ENCODE peak calls at places on chromosomes 11 and 22, in five cellular contexts. E, I, B, F and T are unnamed samples.

GRCh38 chr22:49966716-49967332 is 6.3 kb downstream of the PIM3 start:
- DNase-seq in I (no peak), E (peak), F (peak), B (no peak), T (peak)

GRCh38 chr22:45632791-45633515 is 38.7 kb upstream of the ATXN10 start:
- DNase-seq in I (no peak), F (no peak), B (no peak), E (no peak), T (no peak)

GRCh38 chr22:43879901-43880742 is 11.7 kb downstream of the PNPLA5 start:
- DNase-seq in F (peak), B (no peak), E (no peak), I (no peak), T (no peak)

GRCh38 chr11:944711-945470 is 19.2 kb downstream of the AP2A2 start:
- DNase-seq in E (no peak), I (no peak), B (peak), F (no peak), T (no peak)

GRCh38 chr22:33248927-33249326 is 190.7 kb upstream of the SYN3 start:
- DNase-seq in B (no peak), I (no peak), E (no peak), F (no peak), T (no peak)

GRCh38 chr22:40817737-40818136 is 1.4 kb downstream of the SLC25A17 start:
- DNase-seq in I (no peak), E (no peak), B (no peak), F (no peak), T (no peak)

GRCh38 chr11:61945191-61945590 is 5.0 kb upstream of the BEST1 start:
- DNase-seq in F (no peak), E (no peak), B (no peak), I (no peak), T (peak)

GRCh38 chr11:33694346-33695050 is 6.1 kb downstream of the C11orf91 start:
- DNase-seq in I (no peak), F (no peak), B (no peak), E (no peak), T (no peak)

GRCh38 chr11:126007263-126007662 is 55.4 kb downstream of the CDON start:
- DNase-seq in E (no peak), I (peak), F (no peak), B (peak), T (no peak)

GRCh38 chr11:20164152-20164551 is 3.9 kb upstream of the DBX1 start:
- DNase-seq in B (no peak), E (no peak), F (no peak), I (no peak), T (no peak)

GRCh38 chr11:70423523-70424505 is 25.5 kb downstream of the CTTN start:
- DNase-seq in F (no peak), B (peak), I (peak), E (peak), T (no peak)

GRCh38 chr11:129412501-129412900 is 36.9 kb downstream of the BARX2 start:
- DNase-seq in B (no peak), I (no peak), F (no peak), E (no peak), T (no peak)

GRCh38 chr11:34509336-34509902 is 4.2 kb downstream of the ELF5 start:
- DNase-seq in B (no peak), F (no peak), E (no peak), I (no peak), T (no peak)

GRCh38 chr11:119006696-119007095 is 8.8 kb downstream of the CENATAC start:
- DNase-seq in B (no peak), E (no peak), I (no peak), F (no peak), T (no peak)

GRCh38 chr11:108895579-108896480 is 231.0 kb downstream of the DDX10 start:
- DNase-seq in B (peak), I (no peak), E (no peak), F (no peak), T (no peak)

GRCh38 chr11:62133328-62134065 is 9.7 kb downstream of the INCENP start:
- DNase-seq in F (peak), E (no peak), I (no peak), B (no peak), T (no peak)

GRCh38 chr11:78000193-78000592 is 5.7 kb upstream of the INTS4 start:
- DNase-seq in F (no peak), I (no peak), B (peak), E (no peak), T (no peak)

GRCh38 chr22:26313291-26313690 is 115.8 kb upstream of the ASPHD2 start:
- DNase-seq in E (no peak), B (no peak), I (no peak), F (no peak), T (peak)

GRCh38 chr11:129973809-129974208 is 28.8 kb downstream of the PRDM10 start:
- DNase-seq in E (no peak), F (no peak), B (no peak), I (no peak), T (peak)

GRCh38 chr22:24096401-24097115 is 84.7 kb upstream of the SUSD2 start:
- DNase-seq in B (no peak), E (no peak), F (peak), I (no peak), T (peak)

DNA sequence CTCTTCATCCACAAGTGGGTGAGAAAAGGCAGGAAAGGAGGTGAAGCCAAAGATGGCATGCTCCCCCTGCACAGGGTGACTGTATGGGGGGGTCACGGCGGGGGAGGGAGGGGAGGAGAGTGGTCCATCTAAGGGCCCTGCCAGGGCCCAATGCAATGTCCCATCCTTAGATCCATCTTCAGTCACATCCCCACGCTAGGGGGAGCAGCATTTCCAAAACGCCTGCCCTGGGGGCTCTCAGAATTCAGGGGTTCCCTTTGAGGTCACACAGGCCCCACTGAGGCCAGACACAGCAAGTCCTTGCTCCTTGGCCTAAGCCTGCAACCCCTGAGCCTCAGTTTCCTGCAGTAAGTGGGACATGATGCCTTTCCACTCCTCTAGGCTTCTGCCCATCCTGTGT is 52.4 kb downstream of the RTN4R start:
- DNase-seq in E (no peak), I (no peak), F (no peak), B (no peak), T (no peak)
- TF ChIP-seq CTCF in E (no peak), I (peak), F (no peak), B (no peak), T (no peak)

DNA sequence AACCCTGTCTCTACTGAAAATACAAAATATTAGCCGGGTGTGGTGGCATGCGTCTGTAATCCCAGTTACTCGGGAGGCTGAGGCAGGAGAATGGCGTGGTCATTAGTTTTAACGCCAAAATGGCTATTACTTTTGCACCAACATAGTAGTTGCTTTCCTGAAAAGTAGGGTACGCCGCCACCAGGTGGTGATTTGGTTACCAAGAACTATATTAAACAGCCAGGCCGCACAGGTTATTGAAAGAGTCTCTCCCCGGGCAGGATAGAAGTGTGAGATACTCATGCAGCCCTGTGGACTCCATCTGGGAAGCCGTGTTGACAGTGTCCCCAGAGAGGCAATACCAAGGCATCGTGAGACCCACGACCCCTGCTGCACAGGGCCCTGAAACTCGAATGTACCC is 24.6 kb upstream of the LRRC32 start:
- DNase-seq in I (no peak), B (no peak), F (no peak), E (no peak), T (no peak)
- TF ChIP-seq CTCF in I (no peak), B (no peak), F (no peak), E (no peak), T (no peak)

DNA sequence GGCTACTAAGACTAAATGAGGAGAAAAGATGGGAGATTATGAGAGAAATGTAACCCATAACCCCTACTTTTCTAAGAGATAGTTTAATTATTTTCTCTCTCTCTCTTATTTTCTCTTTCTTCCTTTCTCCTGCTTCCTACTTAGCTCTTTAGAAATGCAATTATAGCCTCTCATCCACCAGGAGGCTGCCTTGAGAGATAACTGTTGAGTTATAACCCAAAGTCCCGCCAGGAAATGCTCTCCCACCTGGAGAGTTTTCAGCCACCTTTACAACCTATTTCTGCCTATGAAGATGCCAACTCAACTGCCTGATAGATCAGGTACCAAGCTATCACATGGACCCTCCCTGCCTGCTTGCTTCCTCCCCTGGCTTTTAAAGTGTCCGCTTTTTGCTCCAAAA is 34.0 kb upstream of the TMEM123 start:
- DNase-seq in I (no peak), B (no peak), F (no peak), E (no peak), T (no peak)
- TF ChIP-seq CTCF in I (no peak), B (no peak), F (no peak), E (no peak), T (no peak)

DNA sequence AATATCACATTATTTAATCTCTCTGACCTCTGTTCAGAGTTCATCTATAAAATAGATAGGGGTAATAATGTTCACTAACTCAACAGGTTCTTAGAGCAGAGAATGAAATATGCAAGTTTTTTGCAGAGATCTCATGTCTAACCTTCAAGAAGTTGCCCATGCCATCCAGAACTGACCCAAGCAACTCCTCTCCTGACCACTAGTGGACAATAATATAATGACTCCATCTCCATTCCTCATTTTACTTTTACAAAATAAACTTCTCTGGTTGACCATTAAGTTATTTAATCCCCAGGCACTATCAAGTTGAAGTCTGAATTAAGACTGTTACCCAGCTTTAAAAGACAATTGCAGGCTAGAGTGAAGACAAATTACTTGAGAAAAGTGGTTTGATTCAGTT is 382.6 kb downstream of the KCNA4 start:
- DNase-seq in E (no peak), F (no peak), I (no peak), B (no peak), T (no peak)
- TF ChIP-seq CTCF in E (no peak), F (no peak), I (no peak), B (peak), T (no peak)

GRCh38 chr11:86418929-86419328 is 44.2 kb downstream of the CCDC81 start:
- DNase-seq in E (no peak), B (peak), I (no peak), F (no peak), T (no peak)
- TF ChIP-seq CTCF in E (no peak), B (peak), I (peak), F (no peak), T (no peak)

GRCh38 chr11:60700689-60701508 is 1.5 kb downstream of the MS4A8 start:
- DNase-seq in B (peak), I (no peak), E (no peak), F (no peak), T (no peak)

GRCh38 chr11:60699282-60699681 is at the start of gene MS4A8:
- DNase-seq in E (no peak), B (no peak), I (no peak), F (no peak), T (no peak)

GRCh38 chr11:60703374-60703773 is 4.0 kb downstream of the MS4A8 start:
- DNase-seq in B (no peak), E (no peak), F (no peak), I (no peak), T (no peak)

GRCh38 chr11:60705895-60706294 is 6.5 kb downstream of the MS4A8 start:
- DNase-seq in F (no peak), E (no peak), B (no peak), I (no peak), T (no peak)

GRCh38 chr11:60701509-60701818 is 2.1 kb downstream of the MS4A8 start:
- DNase-seq in E (no peak), F (no peak), B (no peak), I (no peak), T (no peak)
- TF ChIP-seq CTCF in E (no peak), F (no peak), B (no peak), I (no peak), T (no peak)

DNA sequence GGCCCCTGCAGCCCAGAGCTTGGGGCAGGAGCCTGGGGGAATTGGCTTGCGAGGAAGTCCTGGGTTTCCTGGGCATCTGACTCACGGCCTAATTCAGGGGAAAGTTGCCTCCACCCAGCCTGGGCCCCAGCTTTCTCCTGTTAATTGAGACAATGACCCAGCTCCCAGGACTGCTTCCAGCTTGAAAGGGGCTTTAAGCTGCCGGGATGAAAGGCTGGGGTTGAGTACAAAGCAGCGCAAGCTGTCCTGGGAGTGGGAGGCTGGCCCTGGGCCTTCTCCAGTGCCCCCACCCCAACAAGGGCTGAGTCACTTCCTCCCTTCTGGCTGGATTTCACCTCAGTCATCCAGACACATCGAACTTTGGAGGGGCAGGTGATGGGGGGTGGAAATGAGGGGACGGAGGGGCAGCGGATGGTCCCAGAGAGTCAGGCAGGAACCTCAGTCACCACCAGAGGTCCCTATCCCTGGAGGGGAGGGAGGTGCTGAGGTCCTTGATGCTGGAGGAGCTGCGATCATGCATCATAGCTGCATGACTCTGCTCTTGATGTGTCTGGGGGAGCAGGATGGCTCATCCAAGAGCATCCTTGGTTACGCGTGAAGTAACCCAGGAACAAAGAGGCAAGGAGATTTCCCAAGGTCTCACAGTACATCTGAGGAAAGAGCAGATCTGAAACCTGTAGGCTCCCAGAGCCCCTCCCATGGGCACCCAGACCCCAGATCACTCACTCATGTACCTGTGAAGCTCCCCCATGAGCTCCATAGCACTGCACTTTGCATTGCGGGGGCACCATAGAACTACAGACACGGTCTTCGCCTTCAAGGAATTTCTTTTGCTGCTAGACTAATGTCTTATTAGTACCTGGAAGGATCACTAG is 30.0 kb upstream of the OAF start:
- DNase-seq in F (peak), I (no peak), E (peak), B (peak), T (peak)
- TF ChIP-seq CTCF in F (no peak), I (peak), E (no peak), B (peak), T (no peak)

GRCh38 chr11:64516226-64516625 is 74.8 kb upstream of the SLC22A12 start:
- DNase-seq in I (no peak), B (no peak), E (no peak), F (no peak), T (no peak)
- TF ChIP-seq CTCF in I (no peak), B (peak), E (no peak), F (no peak), T (no peak)

GRCh38 chr22:39598017-39598965 is 27.7 kb downstream of the CACNA1I start:
- DNase-seq in I (no peak), F (no peak), E (no peak), B (no peak), T (peak)
- TF ChIP-seq CTCF in I (no peak), F (peak), E (no peak), B (no peak), T (no peak)